ENCODE peak calls at places on chromosomes 2 and 18, in four cellular contexts. L, D, R and Z are unnamed samples.

GRCh38 chr18:25950321-25950720 is 140.1 kb downstream of the SS18 start:
- DNase-seq in L (no peak), D (no peak), R (no peak), Z (no peak)

GRCh38 chr2:174971868-174972781 is 33.1 kb downstream of the CHN1 start:
- DNase-seq in L (no peak), R (no peak), D (no peak), Z (no peak)

GRCh38 chr2:112614201-112614840 is 29.9 kb downstream of the CHCHD5 start:
- DNase-seq in L (no peak), R (no peak), D (no peak), Z (no peak)

GRCh38 chr2:190578158-190579057 is 43.9 kb upstream of the NEMP2 start:
- DNase-seq in R (no peak), L (no peak), D (no peak), Z (no peak)

GRCh38 chr2:204150695-204151240 is 214.2 kb downstream of the ICOS start:
- DNase-seq in D (no peak), L (no peak), R (no peak), Z (no peak)

GRCh38 chr2:86488561-86489250 is 47.5 kb downstream of the KDM3A start:
- DNase-seq in L (no peak), R (no peak), D (no peak), Z (no peak)

GRCh38 chr2:74259191-74259590 is 60.8 kb downstream of the MTHFD2 start:
- DNase-seq in L (no peak), R (no peak), D (no peak), Z (no peak)

GRCh38 chr2:144426981-144427479 is 92.9 kb downstream of the ZEB2 start:
- DNase-seq in D (no peak), R (no peak), L (no peak), Z (no peak)

GRCh38 chr2:220269421-220269820 is 642.0 kb downstream of the SLC4A3 start:
- DNase-seq in D (no peak), L (no peak), R (no peak), Z (no peak)

GRCh38 chr2:43943809-43944452 is 51.9 kb downstream of the LRPPRC start:
- DNase-seq in D (no peak), R (no peak), L (no peak), Z (no peak)

GRCh38 chr2:186820303-186820702 is 28.7 kb downstream of the ZSWIM2 start:
- DNase-seq in R (no peak), D (no peak), L (no peak), Z (no peak)

GRCh38 chr2:174014699-174015070 is 49.5 kb upstream of the SP3 start:
- DNase-seq in D (no peak), L (no peak), R (no peak), Z (no peak)

GRCh38 chr2:17083902-17084301 is 418.3 kb upstream of the CYRIA start:
- DNase-seq in D (no peak), R (no peak), L (no peak), Z (no peak)

GRCh38 chr2:3483227-3483985 is 35.9 kb downstream of the ADI1 start:
- DNase-seq in L (no peak), D (no peak), R (peak; percentile 14), Z (no peak)

GRCh38 chr2:55014962-55015939 is 35.0 kb downstream of the RTN4 start:
- DNase-seq in L (no peak), R (no peak), D (peak; percentile 32), Z (no peak)

GRCh38 chr2:118791511-118791910 is 55.9 kb downstream of the EN1 start:
- DNase-seq in L (no peak), R (no peak), D (no peak), Z (no peak)

GRCh38 chr2:178628590-178628989 is 148.3 kb downstream of the PLEKHA3 start:
- DNase-seq in R (no peak), L (no peak), D (no peak), Z (no peak)

GRCh38 chr2:12883911-12884310 is 167.2 kb downstream of the TRIB2 start:
- DNase-seq in D (no peak), R (no peak), L (no peak), Z (no peak)

GRCh38 chr2:190910341-190911136 is 29.9 kb downstream of the GLS start:
- DNase-seq in R (no peak), D (no peak), L (no peak), Z (no peak)

GRCh38 chr2:120385355-120386127 is 39.6 kb downstream of the INHBB start:
- DNase-seq in L (peak; percentile 20), D (no peak), R (no peak), Z (no peak)

GRCh38 chr18:23235860-23236259 is 100.6 kb downstream of the CABLES1 start:
- DNase-seq in L (no peak), D (no peak), R (no peak), Z (no peak)

GRCh38 chr2:234464291-234464645 is 32.6 kb downstream of the ARL4C start:
- DNase-seq in R (no peak), L (no peak), D (no peak), Z (no peak)

GRCh38 chr2:227761734-227762476 is 16.2 kb downstream of the SCYGR8 start:
- DNase-seq in L (no peak), D (no peak), R (no peak), Z (no peak)

GRCh38 chr2:219273887-219274391 is 5.2 kb upstream of the DNAJB2 start:
- DNase-seq in L (no peak), R (no peak), D (no peak), Z (no peak)

GRCh38 chr2:74685408-74685807 is 31.4 kb downstream of the SEMA4F start:
- DNase-seq in D (no peak), L (no peak), R (no peak), Z (no peak)

GRCh38 chr2:136373035-136373434 is 255.1 kb upstream of the CXCR4 start:
- DNase-seq in D (no peak), L (no peak), R (no peak), Z (no peak)

GRCh38 chr2:149733936-149734685 is 146.5 kb upstream of the MMADHC start:
- DNase-seq in R (no peak), L (no peak), D (no peak), Z (no peak)

GRCh38 chr2:148251993-148252392 is 231.1 kb downstream of the MBD5 start:
- DNase-seq in L (no peak), R (no peak), D (no peak), Z (no peak)

GRCh38 chr18:28576941-28577340 is 400.0 kb upstream of the CDH2 start:
- DNase-seq in L (no peak), D (no peak), R (no peak), Z (no peak)

GRCh38 chr18:45774065-45774521 is 50.1 kb downstream of the SLC14A1 start:
- DNase-seq in R (no peak), L (no peak), D (no peak), Z (no peak)

GRCh38 chr2:88342749-88343148 is 109.7 kb downstream of the FOXI3 start:
- DNase-seq in R (no peak), D (no peak), L (no peak), Z (no peak)

GRCh38 chr2:159516241-159516758 is 100.0 kb downstream of the BAZ2B start:
- DNase-seq in R (no peak), D (no peak), L (no peak), Z (no peak)

DNA sequence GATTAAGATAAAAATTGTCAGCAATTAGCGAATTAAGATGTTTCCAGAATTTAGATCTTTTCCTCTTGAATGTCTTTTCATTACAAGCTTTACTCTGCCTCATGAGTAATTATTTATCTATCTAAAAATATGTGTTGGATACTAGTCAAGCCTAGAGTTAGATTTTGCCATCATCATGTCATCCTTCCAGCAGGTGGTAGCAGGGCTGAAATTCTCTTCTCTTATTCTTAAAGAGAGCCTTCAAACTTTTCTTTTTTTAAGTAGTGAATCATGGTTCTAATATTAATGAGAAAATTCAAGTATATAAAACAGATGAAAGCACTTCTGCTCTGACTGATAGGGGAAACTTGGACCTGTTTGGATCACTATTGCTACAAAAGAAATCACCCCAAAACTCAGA is 240.7 kb upstream of the EPAS1 start:
- DNase-seq in R (no peak), L (no peak), D (no peak), Z (no peak)
- TF ChIP-seq CTCF in R (no peak), L (no peak), D (no peak), Z (no peak)

GRCh38 chr18:58098706-58099105 is 54.7 kb downstream of the NEDD4L start:
- DNase-seq in D (no peak), L (no peak), R (no peak), Z (no peak)
- TF ChIP-seq CTCF in D (no peak), L (no peak), R (no peak), Z (no peak)

DNA sequence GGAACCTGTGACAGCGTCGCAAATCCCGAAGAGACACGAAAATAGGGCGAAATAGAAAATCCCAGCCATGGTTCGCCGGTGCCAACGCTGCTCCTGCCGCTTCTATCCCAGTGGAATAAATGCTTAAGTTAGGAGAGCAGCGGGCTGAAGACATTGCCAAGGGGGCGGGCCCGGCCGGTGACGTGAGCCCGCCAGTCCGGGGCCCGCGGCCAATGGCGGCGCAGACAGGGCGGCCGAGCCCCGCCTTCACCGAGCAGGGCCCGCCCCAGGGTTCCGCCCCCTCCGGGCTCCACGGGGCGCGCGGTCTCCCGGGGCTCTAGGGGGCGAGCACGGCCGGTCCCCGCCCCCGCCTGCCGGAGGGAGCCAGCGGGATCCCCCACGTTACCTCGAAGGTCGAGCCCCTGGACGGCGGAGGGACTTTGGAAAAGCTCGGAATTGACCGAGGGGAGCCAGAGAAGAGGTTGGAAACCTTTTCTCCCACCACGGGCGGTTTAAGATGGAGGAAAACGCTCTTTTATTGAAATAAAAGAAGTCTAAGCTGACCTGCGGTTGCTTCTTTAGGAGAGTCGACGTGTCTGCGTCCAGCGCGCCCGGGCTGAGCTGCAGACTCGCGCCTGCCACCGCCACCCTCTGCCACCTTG is at the start of gene EPHA4:
- DNase-seq in D (peak; percentile 93), R (peak; percentile 79), L (peak; percentile 81), Z (peak; percentile 62)
- TF ChIP-seq CTCF in D (no peak), R (peak; percentile 36), L (no peak), Z (no peak)

GRCh38 chr18:4126939-4127338 is 328.2 kb downstream of the DLGAP1 start:
- DNase-seq in L (no peak), D (no peak), R (no peak), Z (no peak)

GRCh38 chr18:4125246-4125938 is 329.7 kb downstream of the DLGAP1 start:
- DNase-seq in L (no peak), D (no peak), R (no peak), Z (no peak)

GRCh38 chr18:4134691-4135090 is 320.4 kb downstream of the DLGAP1 start:
- DNase-seq in D (no peak), R (no peak), L (no peak), Z (no peak)

GRCh38 chr18:4125939-4126250 is 329.2 kb downstream of the DLGAP1 start:
- DNase-seq in D (no peak), L (no peak), R (no peak), Z (no peak)

DNA sequence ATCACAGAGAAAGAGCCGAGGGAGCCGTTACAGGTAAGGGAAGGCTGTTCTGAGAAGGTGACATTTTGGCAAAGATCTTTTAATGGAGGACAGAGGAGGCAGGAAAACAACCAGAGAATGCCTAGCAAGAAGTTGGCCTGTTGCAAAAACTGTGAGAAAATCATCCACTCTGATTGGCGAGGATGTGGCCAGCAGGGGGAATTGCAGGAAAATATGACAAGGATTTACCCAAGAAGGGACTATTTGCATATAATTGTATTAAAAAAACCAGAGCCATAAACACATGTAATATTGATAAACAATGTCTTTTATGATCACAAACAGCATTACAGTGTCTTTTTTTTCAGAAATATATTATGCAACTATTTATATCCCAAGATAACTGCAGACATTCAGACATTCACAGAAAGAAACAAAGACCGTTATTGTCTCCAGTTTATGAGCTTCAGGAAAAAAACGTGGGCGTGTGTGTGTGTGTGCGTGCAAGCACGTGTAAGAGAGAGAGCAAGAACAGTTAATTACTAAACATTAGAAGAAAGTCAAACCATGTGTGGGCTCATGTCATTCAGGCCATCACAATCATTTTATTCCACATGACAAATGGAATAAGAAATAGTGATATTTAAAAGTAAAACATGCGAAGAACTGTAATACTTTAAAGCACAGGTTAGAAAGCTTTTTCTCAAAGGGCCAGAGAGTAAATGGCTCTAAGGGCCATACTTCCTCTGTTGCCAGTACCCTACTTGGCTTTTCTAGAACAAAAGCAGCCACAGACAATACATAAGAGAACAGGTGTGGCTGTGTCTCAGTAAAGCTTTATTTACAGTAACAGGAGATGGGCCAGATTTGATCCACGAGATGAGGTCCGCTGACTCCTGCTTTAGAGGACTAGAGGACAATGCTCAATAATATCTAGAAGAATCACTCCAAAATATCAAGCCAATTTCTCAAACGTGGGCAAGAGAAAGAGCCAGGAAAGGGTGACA is 324.1 kb downstream of the DLGAP1 start:
- DNase-seq in L (no peak), R (no peak), D (no peak), Z (no peak)
- TF ChIP-seq CTCF in L (no peak), R (no peak), D (peak; percentile 47), Z (no peak)